ENCODE peak calls at places on chromosome 19, in eight cellular contexts. U is hepatocyte, O is SK-N-SH, D is esophagus squamous epithelium, J is foreskin keratinocyte, X is A549, T is left ventricle myocardium inferior, S is IMR-90. V is an unnamed sample. For H3K4me1, the result is how much of the 10 kb centered on the place peaks cover.

GRCh38 chr19:55474269-55475265 is 1.9 kb upstream of the ZNF628 start:
- DNase-seq in U (no peak), X (no peak), O (no peak), J (peak), S (no peak), D (no peak), T (no peak), V (no peak)

GRCh38 chr19:3659746-3660112 is 33.1 kb upstream of the CACTIN start:
- DNase-seq in S (no peak), J (no peak), D (no peak), T (no peak), O (no peak), X (no peak), U (no peak), V (no peak)

GRCh38 chr19:3474015-3474414 is 6.3 kb downstream of the SMIM24 start:
- DNase-seq in D (no peak), S (no peak), T (no peak), X (no peak), O (no peak), U (peak), J (no peak), V (no peak)

GRCh38 chr19:40663712-40664692 is 26.4 kb downstream of the NUMBL start:
- DNase-seq in S (peak), X (no peak), D (no peak), T (peak), J (no peak), U (peak), O (peak), V (no peak)

GRCh38 chr19:43479961-43480561 is 14.7 kb upstream of the LYPD3 start:
- DNase-seq in D (no peak), U (no peak), T (no peak), J (no peak), O (no peak), X (no peak), S (no peak), V (no peak)

GRCh38 chr19:14052470-14052869 is 9.4 kb downstream of the PALM3 start:
- DNase-seq in D (no peak), O (no peak), X (no peak), S (no peak), T (no peak), U (no peak), J (no peak), V (no peak)

GRCh38 chr19:10830370-10830769 is 5.6 kb downstream of the TMED1 start:
- DNase-seq in T (no peak), X (no peak), J (no peak), U (no peak), O (no peak), S (no peak), D (no peak), V (no peak)

GRCh38 chr19:32743447-32743846 is 23.9 kb downstream of the TDRD12 start:
- DNase-seq in X (no peak), D (no peak), O (no peak), U (no peak), J (no peak), S (no peak), T (no peak), V (no peak)

GRCh38 chr19:12603714-12604113 is 6.9 kb downstream of the ZNF490 start:
- DNase-seq in X (no peak), J (no peak), S (peak), D (no peak), T (no peak), U (no peak), O (no peak), V (peak)

GRCh38 chr19:55080915-55081772 is 5.5 kb downstream of the EPS8L1 start:
- DNase-seq in O (peak), D (no peak), T (peak), S (peak), U (peak), X (peak), J (peak), V (peak)

GRCh38 chr19:13902993-13903555 is 2.8 kb downstream of the BRME1 start:
- DNase-seq in T (no peak), X (peak), J (no peak), O (peak), S (no peak), D (no peak), U (no peak), V (peak)

GRCh38 chr19:55178781-55179569 is 1.1 kb downstream of the SYT5 start:
- DNase-seq in U (peak), S (peak), T (peak), J (peak), D (no peak), X (peak), O (peak), V (peak)

GRCh38 chr19:11538232-11539036 is at the start of gene CNN1:
- DNase-seq in O (no peak), X (no peak), U (peak), S (peak), J (no peak), D (no peak), T (peak), V (peak)

GRCh38 chr19:55216461-55217198 is 7.3 kb upstream of the PTPRH start:
- DNase-seq in T (peak), U (peak), S (peak), J (peak), D (no peak), X (peak), O (peak), V (peak)

GRCh38 chr19:48915757-48916156 is 15.6 kb downstream of the NUCB1 start:
- DNase-seq in J (no peak), T (no peak), X (no peak), O (no peak), D (no peak), U (no peak), S (no peak), V (no peak)

GRCh38 chr19:33124207-33125098 is 7.5 kb upstream of the WDR88 start:
- DNase-seq in O (peak), X (no peak), U (no peak), J (no peak), T (no peak), D (no peak), S (no peak), V (no peak)

GRCh38 chr19:3844596-3844995 is 24.2 kb downstream of the ZFR2 start:
- DNase-seq in O (no peak), S (peak), U (no peak), X (no peak), T (no peak), J (peak), D (no peak), V (no peak)

GRCh38 chr19:21474671-21475181 is 30.7 kb upstream of the ZNF429 start:
- DNase-seq in O (peak), D (no peak), J (peak), S (peak), X (no peak), T (peak), U (peak), V (no peak)

GRCh38 chr19:38033658-38034150 is 126.7 kb downstream of the SIPA1L3 start:
- DNase-seq in D (no peak), X (no peak), U (no peak), S (no peak), O (no peak), T (no peak), J (no peak), V (no peak)
- H3K4me1 ChIP-seq in D (under half), X (under half), U (under half), S (under half), O (under half), T (under half), J (under half), V (under half)

GRCh38 chr19:47082493-47082892 is 31.1 kb downstream of the ZC3H4 start:
- DNase-seq in U (no peak), T (no peak), D (no peak), J (no peak), X (no peak), S (no peak), O (no peak), V (no peak)

GRCh38 chr19:47086280-47086679 is 27.3 kb downstream of the ZC3H4 start:
- DNase-seq in T (no peak), O (no peak), J (no peak), X (no peak), U (no peak), D (no peak), S (no peak), V (no peak)

GRCh38 chr19:47089767-47090350 is 23.7 kb downstream of the ZC3H4 start:
- DNase-seq in J (no peak), X (no peak), O (no peak), T (no peak), U (no peak), D (no peak), S (no peak), V (no peak)

GRCh38 chr19:47081095-47081494 is 32.5 kb downstream of the ZC3H4 start:
- DNase-seq in X (no peak), T (no peak), S (no peak), J (no peak), D (no peak), U (no peak), O (no peak), V (no peak)

GRCh38 chr19:47084879-47085439 is 28.6 kb downstream of the ZC3H4 start:
- DNase-seq in T (no peak), U (no peak), O (no peak), X (no peak), D (no peak), S (no peak), J (no peak), V (no peak)
- TF ChIP-seq CTCF in T (no peak), U (no peak), O (no peak), X (no peak), D (no peak), S (no peak), J (no peak), V (no peak)

GRCh38 chr19:29366757-29367156 is 153.8 kb upstream of the UQCRFS1 start:
- DNase-seq in X (no peak), D (no peak), O (no peak), J (no peak), T (no peak), S (no peak), U (no peak), V (no peak)
- H3K4me1 ChIP-seq in X (under half), D (under half), O (under half), J (under half), T (under half), S (under half), U (under half), V (under half)

GRCh38 chr19:5206751-5207075 is 133.9 kb downstream of the PTPRS start:
- DNase-seq in S (no peak), X (no peak), O (no peak), U (peak), D (no peak), T (no peak), J (no peak), V (no peak)
- TF ChIP-seq CTCF in S (no peak), X (no peak), O (no peak), U (no peak), D (no peak), T (no peak), J (no peak), V (no peak)

GRCh38 chr19:18023596-18024212 is 15.7 kb downstream of the ARRDC2 start:
- DNase-seq in X (no peak), T (peak), D (peak), O (no peak), J (peak), U (no peak), S (no peak), V (peak)

GRCh38 chr19:18021121-18021755 is 13.3 kb downstream of the ARRDC2 start:
- DNase-seq in O (no peak), X (peak), J (peak), D (no peak), U (no peak), S (peak), T (peak), V (peak)

GRCh38 chr19:18017275-18018083 is 9.5 kb downstream of the ARRDC2 start:
- DNase-seq in D (no peak), J (no peak), O (no peak), T (no peak), X (no peak), S (no peak), U (no peak), V (peak)

DNA sequence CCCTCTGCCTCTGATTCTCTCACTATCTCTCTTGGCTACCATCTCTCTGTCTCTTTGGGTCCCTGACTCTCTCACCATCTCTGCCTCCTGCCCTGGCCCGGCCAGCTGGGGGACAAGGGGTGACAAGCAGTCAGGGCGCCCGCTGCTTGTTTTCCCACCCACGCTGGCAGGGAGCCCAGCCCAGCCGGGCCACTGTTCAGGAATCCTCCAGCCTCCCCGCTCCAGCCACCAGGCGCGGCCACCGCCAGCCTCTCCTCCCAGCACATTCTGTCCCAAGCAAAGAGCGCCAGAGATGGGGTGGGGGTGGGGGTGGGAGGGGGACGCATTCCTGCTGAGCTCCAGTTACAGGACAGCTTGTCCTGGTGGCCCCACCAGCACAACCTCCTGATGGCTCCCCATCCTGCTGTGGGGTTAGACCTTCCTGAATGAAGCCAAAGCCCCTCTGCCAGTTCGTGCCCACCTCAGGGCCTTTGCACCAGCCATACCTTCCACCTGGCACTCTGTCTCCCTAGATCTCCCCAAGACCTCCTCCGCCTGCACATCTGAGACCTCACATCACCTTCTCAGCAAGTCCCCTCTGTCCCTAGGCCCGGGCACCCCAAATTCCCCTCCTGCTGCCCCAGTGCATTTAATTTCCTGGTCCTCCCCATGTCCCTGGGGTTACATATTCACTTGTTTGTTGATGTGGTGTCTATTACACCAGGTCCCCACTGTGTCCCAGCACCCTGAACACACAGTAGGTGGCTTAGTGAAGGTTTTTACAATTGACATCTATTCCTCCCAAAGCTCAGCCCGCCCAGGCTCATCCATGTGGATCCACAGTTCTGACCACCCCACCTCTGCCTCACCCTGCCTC is 12.5 kb downstream of the ARRDC2 start:
- DNase-seq in S (peak), U (peak), D (no peak), X (no peak), J (no peak), T (peak), O (peak), V (no peak)
- H3K4me1 ChIP-seq in S (under half), U (under half), D (half or more), X (under half), J (under half), T (half or more), O (under half), V (under half)

DNA sequence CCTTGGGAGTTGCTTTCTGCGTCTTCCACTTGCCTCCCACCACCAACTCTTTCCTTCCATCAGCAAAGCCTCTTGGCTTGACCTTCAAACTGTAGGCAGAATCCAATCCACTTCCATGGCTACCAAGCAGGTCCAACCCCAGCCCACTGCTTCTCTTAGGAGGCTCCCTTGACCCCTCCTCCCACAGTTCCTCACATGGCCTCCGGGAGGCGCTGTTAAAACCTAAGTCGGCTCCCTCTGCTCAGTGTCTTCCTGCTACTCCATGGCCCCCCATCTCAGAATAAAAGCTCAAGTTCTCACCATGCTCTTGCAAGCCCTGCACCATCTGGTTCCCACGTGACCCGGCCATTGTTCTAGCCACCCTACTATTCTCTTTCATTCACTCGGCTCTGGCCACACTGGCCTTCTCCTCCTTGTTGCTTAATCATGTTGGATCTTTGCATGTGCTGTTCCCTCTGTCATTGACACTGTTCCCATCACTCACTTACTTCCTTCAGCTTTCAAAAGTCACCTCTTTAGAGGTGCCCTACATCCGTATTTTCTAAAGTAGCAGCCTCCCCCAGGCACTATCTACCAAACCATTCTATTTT is 7.5 kb downstream of the IZUMO2 start:
- DNase-seq in X (peak), O (no peak), J (no peak), S (no peak), D (no peak), U (no peak), T (no peak), V (no peak)
- TF ChIP-seq CTCF in X (peak), O (peak), J (no peak), S (no peak), D (no peak), U (no peak), T (no peak), V (peak)

DNA sequence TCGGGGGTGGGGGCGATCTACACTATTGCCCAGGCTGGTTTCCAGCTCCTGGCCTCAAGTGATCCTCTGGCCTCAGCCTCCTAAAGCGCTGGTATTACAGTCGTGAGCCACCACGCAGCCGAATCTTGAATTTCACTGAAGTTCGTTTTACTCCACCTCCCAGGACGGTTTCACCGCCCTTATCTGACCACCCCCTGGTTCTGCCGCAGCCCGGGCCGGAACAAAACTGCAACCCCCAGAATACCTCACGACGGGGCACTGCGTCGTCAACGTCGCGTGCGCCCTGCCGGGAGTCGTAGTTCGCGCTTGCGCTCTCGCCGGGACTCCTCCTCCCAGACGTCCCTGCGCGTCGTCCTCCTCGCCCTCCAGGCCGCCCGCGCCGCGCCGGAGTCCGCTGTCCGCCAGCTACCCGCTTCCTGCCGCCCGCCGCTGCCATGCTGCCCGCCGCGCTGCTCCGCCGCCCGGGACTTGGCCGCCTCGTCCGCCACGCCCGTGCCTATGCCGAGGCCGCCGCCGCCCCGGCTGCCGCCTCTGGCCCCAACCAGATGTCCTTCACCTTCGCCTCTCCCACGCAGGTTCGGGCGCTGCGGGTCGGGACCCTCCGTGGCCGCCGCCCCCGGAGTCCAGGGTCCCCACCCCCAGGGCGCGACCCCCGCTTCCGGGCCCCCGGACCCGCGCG is at the start of gene ATP5F1D:
- DNase-seq in X (peak), U (peak), O (peak), T (peak), J (peak), S (peak), D (no peak), V (peak)
- H3K4me1 ChIP-seq in X (under half), U (under half), O (under half), T (half or more), J (under half), S (under half), D (half or more), V (under half)